ENCODE peak calls at places on chromosomes 6 and 20, in six cellular contexts. E, W, U, S, C and H are unnamed samples.

GRCh38 chr6:1404066-1404712 is 14.8 kb downstream of the FOXF2 start:
- DNase-seq in E (no peak), W (no peak), U (no peak), S (no peak), C (no peak), H (peak)

GRCh38 chr6:75049308-75049707 is 156.5 kb downstream of the COL12A1 start:
- DNase-seq in E (no peak), W (no peak), U (no peak), S (no peak), C (no peak), H (no peak)

GRCh38 chr6:136563386-136564152 is 13.3 kb upstream of the MAP7 start:
- DNase-seq in E (no peak), W (no peak), U (no peak), S (no peak), C (no peak), H (no peak)

GRCh38 chr20:8223096-8223870 is 91.2 kb downstream of the PLCB1 start:
- DNase-seq in E (no peak), W (no peak), U (no peak), S (peak), C (no peak), H (peak)

GRCh38 chr6:126721581-126722145 is 381.7 kb downstream of the CENPW start:
- DNase-seq in E (no peak), W (no peak), U (no peak), S (no peak), C (no peak), H (peak)

GRCh38 chr20:38883081-38883980 is 42.9 kb upstream of the FAM83D start:
- DNase-seq in E (no peak), W (no peak), U (no peak), S (no peak), C (no peak), H (peak)

GRCh38 chr6:157715766-157716171 is 107.3 kb upstream of the SNX9 start:
- DNase-seq in E (no peak), W (no peak), U (no peak), S (no peak), C (no peak), H (peak)

GRCh38 chr6:32148722-32149576 is 2.8 kb downstream of the PRRT1 start:
- DNase-seq in E (peak), W (no peak), U (peak), S (no peak), C (no peak), H (no peak)

GRCh38 chr6:24520929-24521546 is 26.3 kb downstream of the ALDH5A1 start:
- DNase-seq in E (peak), W (peak), U (peak), S (peak), C (no peak), H (peak)

GRCh38 chr6:53492860-53493634 is 51.9 kb downstream of the GCLC start:
- DNase-seq in E (peak), W (peak), U (peak), S (peak), C (no peak), H (peak)

GRCh38 chr6:17585766-17586502 is 14.2 kb upstream of the FAM8A1 start:
- DNase-seq in E (peak), W (no peak), U (no peak), S (peak), C (no peak), H (no peak)

GRCh38 chr6:148223424-148223842 is 119.2 kb upstream of the SASH1 start:
- DNase-seq in E (no peak), W (no peak), U (no peak), S (no peak), C (no peak), H (peak)

GRCh38 chr20:45308078-45308778 is at the start of gene MATN4:
- DNase-seq in E (no peak), W (no peak), U (no peak), S (no peak), C (no peak), H (no peak)

GRCh38 chr20:59120919-59121318 is 42.7 kb upstream of the ZNF831 start:
- DNase-seq in E (no peak), W (no peak), U (no peak), S (no peak), C (no peak), H (no peak)

GRCh38 chr20:10093087-10093591 is 58.4 kb downstream of the ANKEF1 start:
- DNase-seq in E (no peak), W (peak), U (no peak), S (no peak), C (no peak), H (peak)

DNA sequence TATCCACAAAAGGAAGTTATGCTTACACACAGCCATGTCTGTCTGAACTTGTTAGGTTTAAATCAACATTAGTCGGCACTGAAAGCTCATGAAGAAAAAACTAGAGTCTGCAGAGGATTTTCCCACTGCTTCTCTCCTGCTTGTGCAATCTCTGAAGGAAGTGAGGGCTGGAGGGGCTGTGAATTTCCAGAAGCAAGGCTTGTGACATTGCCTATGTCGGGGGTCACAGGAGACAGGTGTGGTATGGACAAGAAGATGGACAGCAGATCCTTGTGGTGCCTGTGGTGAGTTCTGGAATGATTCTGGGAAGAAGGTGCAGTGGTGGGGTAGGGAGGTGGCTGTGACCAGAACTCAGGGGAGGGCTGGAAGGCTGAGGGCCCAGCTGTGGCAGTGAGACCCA is 84.3 kb upstream of the TRAF3IP2 start:
- DNase-seq in E (no peak), W (no peak), U (no peak), S (no peak), C (no peak), H (no peak)
- TF ChIP-seq BHLHE40 in E (no peak), W (no peak), U (no peak), S (no peak), C (no peak), H (no peak)

GRCh38 chr6:111986651-111987050 is 67.3 kb upstream of the CCN6 start:
- DNase-seq in E (no peak), W (no peak), U (no peak), S (no peak), C (no peak), H (no peak)

GRCh38 chr6:111990214-111990613 is 63.7 kb upstream of the CCN6 start:
- DNase-seq in E (no peak), W (no peak), U (no peak), S (no peak), C (no peak), H (no peak)

GRCh38 chr6:111989743-111990142 is 64.2 kb upstream of the CCN6 start:
- DNase-seq in E (no peak), W (no peak), U (no peak), S (no peak), C (no peak), H (no peak)

GRCh38 chr6:111987295-111987694 is 66.6 kb upstream of the CCN6 start:
- DNase-seq in E (no peak), W (no peak), U (no peak), S (no peak), C (no peak), H (peak)

DNA sequence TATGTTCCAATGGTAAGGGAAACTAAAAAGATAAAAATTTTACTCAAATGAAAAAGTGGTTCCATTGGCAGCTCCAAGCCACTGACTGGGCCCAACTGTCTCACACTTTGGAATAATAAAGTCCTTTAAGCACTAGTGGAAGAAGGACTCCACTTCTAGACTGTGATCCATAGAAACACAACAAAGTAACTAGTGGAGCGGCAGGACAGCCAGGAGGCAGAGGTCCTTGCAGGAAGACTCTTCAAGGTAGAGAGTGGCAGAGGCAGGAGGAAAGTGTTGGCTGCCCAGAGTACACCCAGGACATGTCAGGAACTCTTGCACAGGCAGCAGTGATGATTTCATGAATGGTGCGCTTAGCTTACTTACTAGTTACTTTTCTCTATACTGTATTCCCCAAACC is 65.0 kb upstream of the CCN6 start:
- DNase-seq in E (no peak), W (no peak), U (no peak), S (no peak), C (no peak), H (no peak)
- TF ChIP-seq BHLHE40 in E (no peak), W (no peak), U (no peak), S (no peak), C (no peak), H (no peak)

DNA sequence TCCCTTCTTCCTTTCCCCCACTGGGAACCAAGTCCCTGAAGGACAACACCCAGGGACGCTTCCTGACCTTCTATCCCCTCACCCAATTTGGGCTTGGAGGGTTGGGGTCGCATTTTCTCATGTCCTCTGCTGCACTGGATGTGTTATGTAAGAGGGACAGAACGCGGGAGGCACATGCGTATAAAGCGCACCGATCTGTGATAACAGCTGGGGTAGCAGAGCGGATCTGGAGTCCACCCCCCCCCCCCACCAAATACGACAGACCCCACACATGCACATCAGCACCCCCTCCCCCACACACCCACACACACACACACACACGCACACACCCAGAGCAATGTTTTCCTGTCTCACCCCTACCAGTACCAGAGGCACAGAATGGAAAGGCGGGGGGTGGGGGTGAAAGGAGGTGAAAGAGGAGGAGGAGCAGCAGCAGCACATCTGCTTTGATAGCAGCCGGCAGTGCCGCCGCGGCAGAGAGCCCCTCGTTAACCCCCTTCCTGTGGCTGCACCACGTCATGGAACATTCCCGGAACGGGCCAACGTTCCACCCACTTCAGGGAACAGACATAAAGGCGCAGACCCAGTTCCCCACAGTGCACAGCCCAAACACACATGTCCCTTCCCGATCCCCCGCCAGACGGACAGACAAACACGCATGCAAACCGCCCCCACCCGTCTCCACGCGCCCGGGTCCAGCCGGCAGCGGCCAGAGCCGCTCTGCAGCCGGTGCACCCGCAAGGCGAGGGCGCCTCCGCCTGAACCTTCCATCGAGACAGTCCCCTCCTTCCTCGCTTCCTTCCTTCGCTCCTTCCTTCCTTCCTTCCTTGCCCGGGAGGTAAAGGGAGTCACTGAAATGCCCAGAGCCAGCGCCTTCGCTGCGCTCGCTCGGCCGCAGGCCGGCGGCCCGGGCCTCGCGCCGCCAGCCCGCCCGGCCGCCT is 580 bp downstream of the HIVEP2 start:
- DNase-seq in E (peak), W (peak), U (peak), S (peak), C (no peak), H (peak)
- TF ChIP-seq BHLHE40 in E (no peak), W (no peak), U (no peak), S (peak), C (peak), H (no peak)

GRCh38 chr20:63101781-63102719 is 95.3 kb upstream of the BHLHE23 start:
- DNase-seq in E (peak), W (no peak), U (no peak), S (no peak), C (no peak), H (peak)

GRCh38 chr20:63102720-63103375 is 96.1 kb upstream of the BHLHE23 start:
- DNase-seq in E (peak), W (peak), U (no peak), S (no peak), C (no peak), H (peak)

GRCh38 chr20:63105211-63106107 is 98.7 kb upstream of the BHLHE23 start:
- DNase-seq in E (no peak), W (no peak), U (no peak), S (no peak), C (no peak), H (no peak)

GRCh38 chr20:63104312-63105181 is 97.8 kb upstream of the BHLHE23 start:
- DNase-seq in E (no peak), W (no peak), U (no peak), S (no peak), C (no peak), H (no peak)

GRCh38 chr20:63103402-63104311 is 96.9 kb upstream of the BHLHE23 start:
- DNase-seq in E (no peak), W (no peak), U (no peak), S (no peak), C (no peak), H (peak)
- TF ChIP-seq BHLHE40 in E (no peak), W (no peak), U (peak), S (peak), C (peak), H (no peak)

DNA sequence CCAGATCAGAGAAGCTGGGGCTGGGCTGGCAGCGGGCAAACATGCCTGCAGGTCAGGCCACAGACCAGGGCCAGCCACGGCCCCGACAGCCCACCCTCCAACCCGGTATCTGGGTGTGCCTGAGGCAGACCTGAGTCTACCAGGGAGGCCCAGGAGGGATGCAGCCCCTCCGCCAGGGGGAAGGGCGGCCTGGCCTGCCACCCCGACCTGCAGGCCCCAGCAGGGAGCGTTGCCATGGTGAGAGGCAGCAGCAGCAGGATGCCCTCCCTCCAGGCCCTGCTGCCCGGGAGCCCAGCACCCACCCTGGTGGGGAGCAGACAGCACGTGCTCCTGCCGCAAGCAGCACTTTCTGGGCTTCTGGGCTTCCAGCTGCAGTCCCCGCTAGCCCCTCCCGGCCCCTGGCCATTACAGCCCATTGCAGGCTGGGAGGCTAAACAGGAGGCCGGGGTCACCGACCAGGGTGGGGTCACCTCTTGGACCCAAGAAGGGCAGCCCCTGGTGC is 3.8 kb upstream of the EEF1A2 start:
- DNase-seq in E (no peak), W (no peak), U (no peak), S (no peak), C (no peak), H (no peak)
- TF ChIP-seq BHLHE40 in E (no peak), W (no peak), U (no peak), S (no peak), C (no peak), H (no peak)